ENCODE peak calls at places on chromosome 19, in four cellular contexts. One of them, this sample, is unnamed.

GRCh38 chr19:43438291-43439162 is 23.8 kb downstream of the TEX101 start:
- DNase-seq in tibial artery: no peak
- DNase-seq in GM12865: no peak
- DNase-seq in mucosa of gallbladder: peak; percentile 36
- DNase-seq in this sample: no peak

GRCh38 chr19:28905996-28906395 is 307.0 kb downstream of the UQCRFS1 start:
- DNase-seq in GM12865: no peak
- DNase-seq in tibial artery: no peak
- DNase-seq in mucosa of gallbladder: no peak
- DNase-seq in this sample: no peak

GRCh38 chr19:41997851-41998229 is 3.8 kb upstream of the ATP1A3 start:
- DNase-seq in mucosa of gallbladder: no peak
- DNase-seq in tibial artery: no peak
- DNase-seq in GM12865: no peak
- DNase-seq in this sample: no peak

GRCh38 chr19:872266-872951 is 12.9 kb downstream of the CFD start:
- DNase-seq in tibial artery: no peak
- DNase-seq in mucosa of gallbladder: peak; percentile 42
- DNase-seq in GM12865: peak; percentile 92
- DNase-seq in this sample: no peak

GRCh38 chr19:5343848-5344247 is 3.2 kb upstream of the PTPRS start:
- DNase-seq in GM12865: no peak
- DNase-seq in tibial artery: no peak
- DNase-seq in mucosa of gallbladder: no peak
- DNase-seq in this sample: no peak

GRCh38 chr19:6499052-6499790 is 2.9 kb downstream of the TUBB4A start:
- DNase-seq in mucosa of gallbladder: no peak
- DNase-seq in GM12865: no peak
- DNase-seq in tibial artery: no peak
- DNase-seq in this sample: no peak

GRCh38 chr19:14555918-14556661 is 15.8 kb downstream of the NDUFB7 start:
- DNase-seq in tibial artery: no peak
- DNase-seq in mucosa of gallbladder: no peak
- DNase-seq in GM12865: no peak
- DNase-seq in this sample: no peak

GRCh38 chr19:16949496-16950023 is 60.8 kb downstream of the F2RL3 start:
- DNase-seq in GM12865: no peak
- DNase-seq in tibial artery: no peak
- DNase-seq in mucosa of gallbladder: no peak
- DNase-seq in this sample: no peak

GRCh38 chr19:8208119-8208709 is 956 bp upstream of the CERS4 start:
- DNase-seq in mucosa of gallbladder: no peak
- DNase-seq in tibial artery: no peak
- DNase-seq in GM12865: no peak
- DNase-seq in this sample: no peak

GRCh38 chr19:41156207-41156606 is 36.8 kb upstream of the CYP2S1 start:
- DNase-seq in mucosa of gallbladder: no peak
- DNase-seq in tibial artery: no peak
- DNase-seq in GM12865: no peak
- DNase-seq in this sample: no peak

GRCh38 chr19:46748325-46749109 is 2.3 kb upstream of the STRN4 start:
- DNase-seq in tibial artery: peak; percentile 78
- DNase-seq in GM12865: peak; percentile 81
- DNase-seq in mucosa of gallbladder: no peak
- DNase-seq in this sample: no peak

GRCh38 chr19:10508707-10509106 is 5.6 kb upstream of the KEAP1 start:
- DNase-seq in GM12865: no peak
- DNase-seq in mucosa of gallbladder: no peak
- DNase-seq in tibial artery: no peak
- DNase-seq in this sample: no peak

GRCh38 chr19:17580470-17581000 is 25.1 kb downstream of the COLGALT1 start:
- DNase-seq in tibial artery: no peak
- DNase-seq in mucosa of gallbladder: no peak
- DNase-seq in GM12865: no peak
- DNase-seq in this sample: no peak

This sample was measured in kidney epithelial cell.